ENCODE peak calls at places on chromosomes 7 and 10, in six cellular contexts. One of them, this sample, is unnamed.

GRCh38 chr7:82530361-82530760 is 86.8 kb upstream of the CACNA2D1 start:
- DNase-seq in amniotic epithelial cell: peak
- DNase-seq in aorta: no peak
- DNase-seq in BE2C: no peak
- DNase-seq in central memory CD4-positive, alpha-beta T cell: no peak
- DNase-seq in NCI-H2081: no peak
- DNase-seq in this sample: peak

GRCh38 chr10:78672898-78673297 is 395.9 kb upstream of the ZMIZ1 start:
- DNase-seq in amniotic epithelial cell: peak
- DNase-seq in aorta: no peak
- DNase-seq in BE2C: no peak
- DNase-seq in central memory CD4-positive, alpha-beta T cell: no peak
- DNase-seq in NCI-H2081: no peak
- DNase-seq in this sample: peak

GRCh38 chr10:69968830-69969229 is 83.8 kb upstream of the MACROH2A2 start:
- DNase-seq in amniotic epithelial cell: peak
- DNase-seq in aorta: no peak
- DNase-seq in BE2C: peak
- DNase-seq in central memory CD4-positive, alpha-beta T cell: no peak
- DNase-seq in NCI-H2081: peak
- DNase-seq in this sample: peak

GRCh38 chr10:126754966-126755365 is 84.5 kb upstream of the C10orf90 start:
- DNase-seq in amniotic epithelial cell: no peak
- DNase-seq in aorta: no peak
- DNase-seq in BE2C: no peak
- DNase-seq in central memory CD4-positive, alpha-beta T cell: no peak
- DNase-seq in NCI-H2081: no peak
- DNase-seq in this sample: no peak

GRCh38 chr7:84399661-84400060 is 205.1 kb upstream of the SEMA3A start:
- DNase-seq in amniotic epithelial cell: no peak
- DNase-seq in aorta: no peak
- DNase-seq in BE2C: peak
- DNase-seq in central memory CD4-positive, alpha-beta T cell: no peak
- DNase-seq in NCI-H2081: no peak
- DNase-seq in this sample: no peak

GRCh38 chr10:7258948-7259523 is 151.8 kb downstream of the SFMBT2 start:
- DNase-seq in amniotic epithelial cell: peak
- DNase-seq in aorta: no peak
- DNase-seq in BE2C: peak
- DNase-seq in central memory CD4-positive, alpha-beta T cell: peak
- DNase-seq in NCI-H2081: no peak
- DNase-seq in this sample: no peak

GRCh38 chr7:17939670-17940301 is 508 bp downstream of the SNX13 start:
- DNase-seq in amniotic epithelial cell: peak
- DNase-seq in aorta: peak
- DNase-seq in BE2C: peak
- DNase-seq in central memory CD4-positive, alpha-beta T cell: no peak
- DNase-seq in NCI-H2081: peak
- DNase-seq in this sample: peak

GRCh38 chr7:98284335-98285036 is 3.0 kb downstream of the BRI3 start:
- DNase-seq in amniotic epithelial cell: no peak
- DNase-seq in aorta: peak
- DNase-seq in BE2C: peak
- DNase-seq in central memory CD4-positive, alpha-beta T cell: no peak
- DNase-seq in NCI-H2081: no peak
- DNase-seq in this sample: peak

GRCh38 chr7:50657341-50657873 is 92.2 kb upstream of the DDC start:
- DNase-seq in amniotic epithelial cell: peak
- DNase-seq in aorta: peak
- DNase-seq in BE2C: no peak
- DNase-seq in central memory CD4-positive, alpha-beta T cell: no peak
- DNase-seq in NCI-H2081: no peak
- DNase-seq in this sample: peak

GRCh38 chr10:128160335-128160734 is 34.1 kb upstream of the MKI67 start:
- DNase-seq in amniotic epithelial cell: no peak
- DNase-seq in aorta: no peak
- DNase-seq in BE2C: no peak
- DNase-seq in central memory CD4-positive, alpha-beta T cell: no peak
- DNase-seq in NCI-H2081: no peak
- DNase-seq in this sample: no peak

GRCh38 chr7:21281193-21281592 is 146.7 kb upstream of the SP4 start:
- DNase-seq in amniotic epithelial cell: no peak
- DNase-seq in aorta: no peak
- DNase-seq in BE2C: no peak
- DNase-seq in central memory CD4-positive, alpha-beta T cell: no peak
- DNase-seq in NCI-H2081: no peak
- DNase-seq in this sample: no peak

GRCh38 chr10:79286318-79286951 is 60.8 kb upstream of the PPIF start:
- DNase-seq in amniotic epithelial cell: peak
- DNase-seq in aorta: peak
- DNase-seq in BE2C: peak
- DNase-seq in central memory CD4-positive, alpha-beta T cell: peak
- DNase-seq in NCI-H2081: no peak
- DNase-seq in this sample: peak

GRCh38 chr7:77538186-77538907 is 1.3 kb downstream of the PTPN12 start:
- DNase-seq in amniotic epithelial cell: peak
- DNase-seq in aorta: peak
- DNase-seq in BE2C: peak
- DNase-seq in central memory CD4-positive, alpha-beta T cell: no peak
- DNase-seq in NCI-H2081: peak
- DNase-seq in this sample: peak

GRCh38 chr10:77029684-77030407 is 607.8 kb downstream of the KCNMA1 start:
- DNase-seq in amniotic epithelial cell: no peak
- DNase-seq in aorta: no peak
- DNase-seq in BE2C: peak
- DNase-seq in central memory CD4-positive, alpha-beta T cell: no peak
- DNase-seq in NCI-H2081: no peak
- DNase-seq in this sample: no peak

GRCh38 chr10:6114758-6115410 is 26.1 kb downstream of the RBM17 start:
- DNase-seq in amniotic epithelial cell: peak
- DNase-seq in aorta: no peak
- DNase-seq in BE2C: no peak
- DNase-seq in central memory CD4-positive, alpha-beta T cell: no peak
- DNase-seq in NCI-H2081: no peak
- DNase-seq in this sample: peak

GRCh38 chr10:113433711-113434110 is 119.1 kb upstream of the HABP2 start:
- DNase-seq in amniotic epithelial cell: no peak
- DNase-seq in aorta: no peak
- DNase-seq in BE2C: peak
- DNase-seq in central memory CD4-positive, alpha-beta T cell: no peak
- DNase-seq in NCI-H2081: no peak
- DNase-seq in this sample: no peak

GRCh38 chr7:114539575-114539974 is 125.0 kb downstream of the FOXP2 start:
- DNase-seq in amniotic epithelial cell: peak
- DNase-seq in aorta: no peak
- DNase-seq in BE2C: no peak
- DNase-seq in central memory CD4-positive, alpha-beta T cell: no peak
- DNase-seq in NCI-H2081: peak
- DNase-seq in this sample: peak

GRCh38 chr7:51927738-51928137 is 611.1 kb upstream of the COBL start:
- DNase-seq in amniotic epithelial cell: no peak
- DNase-seq in aorta: no peak
- DNase-seq in BE2C: no peak
- DNase-seq in central memory CD4-positive, alpha-beta T cell: no peak
- DNase-seq in NCI-H2081: no peak
- DNase-seq in this sample: no peak

GRCh38 chr10:68135362-68135761 is 26.1 kb downstream of the MYPN start:
- DNase-seq in amniotic epithelial cell: peak
- DNase-seq in aorta: no peak
- DNase-seq in BE2C: no peak
- DNase-seq in central memory CD4-positive, alpha-beta T cell: no peak
- DNase-seq in NCI-H2081: no peak
- DNase-seq in this sample: peak

GRCh38 chr7:105808703-105809590 is 67.5 kb downstream of the ATXN7L1 start:
- DNase-seq in amniotic epithelial cell: peak
- DNase-seq in aorta: no peak
- DNase-seq in BE2C: no peak
- DNase-seq in central memory CD4-positive, alpha-beta T cell: peak
- DNase-seq in NCI-H2081: no peak
- DNase-seq in this sample: peak

GRCh38 chr10:111037868-111038267 is 39.0 kb upstream of the ADRA2A start:
- DNase-seq in amniotic epithelial cell: peak
- DNase-seq in aorta: no peak
- DNase-seq in BE2C: no peak
- DNase-seq in central memory CD4-positive, alpha-beta T cell: no peak
- DNase-seq in NCI-H2081: no peak
- DNase-seq in this sample: peak

GRCh38 chr7:158406817-158407216 is 180.8 kb downstream of the PTPRN2 start:
- DNase-seq in amniotic epithelial cell: no peak
- DNase-seq in aorta: peak
- DNase-seq in BE2C: no peak
- DNase-seq in central memory CD4-positive, alpha-beta T cell: no peak
- DNase-seq in NCI-H2081: no peak
- DNase-seq in this sample: no peak

GRCh38 chr7:102875700-102876192 is 37.1 kb upstream of the LRRC17 start:
- DNase-seq in amniotic epithelial cell: peak
- DNase-seq in aorta: no peak
- DNase-seq in BE2C: no peak
- DNase-seq in central memory CD4-positive, alpha-beta T cell: no peak
- DNase-seq in NCI-H2081: no peak
- DNase-seq in this sample: peak

GRCh38 chr7:37901236-37901827 is 15.3 kb downstream of the SFRP4 start:
- DNase-seq in amniotic epithelial cell: no peak
- DNase-seq in aorta: no peak
- DNase-seq in BE2C: no peak
- DNase-seq in central memory CD4-positive, alpha-beta T cell: no peak
- DNase-seq in NCI-H2081: peak
- DNase-seq in this sample: peak

GRCh38 chr7:91436655-91437054 is 172.4 kb downstream of the FZD1 start:
- DNase-seq in amniotic epithelial cell: no peak
- DNase-seq in aorta: no peak
- DNase-seq in BE2C: no peak
- DNase-seq in central memory CD4-positive, alpha-beta T cell: no peak
- DNase-seq in NCI-H2081: peak
- DNase-seq in this sample: no peak

GRCh38 chr10:120503695-120504094 is 46.7 kb downstream of the PLPP4 start:
- DNase-seq in amniotic epithelial cell: peak
- DNase-seq in aorta: no peak
- DNase-seq in BE2C: no peak
- DNase-seq in central memory CD4-positive, alpha-beta T cell: no peak
- DNase-seq in NCI-H2081: no peak
- DNase-seq in this sample: peak

GRCh38 chr7:87059525-87060287 is at the start of gene ELAPOR2:
- DNase-seq in amniotic epithelial cell: no peak
- DNase-seq in aorta: peak
- DNase-seq in BE2C: peak
- DNase-seq in central memory CD4-positive, alpha-beta T cell: peak
- DNase-seq in NCI-H2081: peak
- DNase-seq in this sample: peak

GRCh38 chr10:43676360-43676759 is 27.7 kb upstream of the ZNF32 start:
- DNase-seq in amniotic epithelial cell: no peak
- DNase-seq in aorta: no peak
- DNase-seq in BE2C: no peak
- DNase-seq in central memory CD4-positive, alpha-beta T cell: no peak
- DNase-seq in NCI-H2081: no peak
- DNase-seq in this sample: no peak

GRCh38 chr7:79132844-79133451 is 320.5 kb downstream of the MAGI2 start:
- DNase-seq in amniotic epithelial cell: no peak
- DNase-seq in aorta: no peak
- DNase-seq in BE2C: no peak
- DNase-seq in central memory CD4-positive, alpha-beta T cell: no peak
- DNase-seq in NCI-H2081: no peak
- DNase-seq in this sample: peak

GRCh38 chr10:3226960-3227724 is 54.6 kb upstream of the PITRM1 start:
- DNase-seq in amniotic epithelial cell: peak
- DNase-seq in aorta: no peak
- DNase-seq in BE2C: no peak
- DNase-seq in central memory CD4-positive, alpha-beta T cell: no peak
- DNase-seq in NCI-H2081: no peak
- DNase-seq in this sample: peak

GRCh38 chr7:1204460-1204859 is 28.2 kb upstream of the UNCX start:
- DNase-seq in amniotic epithelial cell: no peak
- DNase-seq in aorta: no peak
- DNase-seq in BE2C: no peak
- DNase-seq in central memory CD4-positive, alpha-beta T cell: no peak
- DNase-seq in NCI-H2081: no peak
- DNase-seq in this sample: no peak

GRCh38 chr10:52004342-52004949 is 305.1 kb upstream of the CSTF2T start:
- DNase-seq in amniotic epithelial cell: peak
- DNase-seq in aorta: no peak
- DNase-seq in BE2C: no peak
- DNase-seq in central memory CD4-positive, alpha-beta T cell: no peak
- DNase-seq in NCI-H2081: peak
- DNase-seq in this sample: peak

GRCh38 chr10:50641636-50642035 is 17.9 kb upstream of the SGMS1 start:
- DNase-seq in amniotic epithelial cell: no peak
- DNase-seq in aorta: no peak
- DNase-seq in BE2C: no peak
- DNase-seq in central memory CD4-positive, alpha-beta T cell: no peak
- DNase-seq in NCI-H2081: no peak
- DNase-seq in this sample: no peak

GRCh38 chr7:2738766-2739549 is 51.0 kb downstream of the AMZ1 start:
- DNase-seq in amniotic epithelial cell: no peak
- DNase-seq in aorta: no peak
- DNase-seq in BE2C: no peak
- DNase-seq in central memory CD4-positive, alpha-beta T cell: no peak
- DNase-seq in NCI-H2081: no peak
- DNase-seq in this sample: no peak

GRCh38 chr7:44066111-44066460 is 719 bp upstream of the PGAM2 start:
- DNase-seq in amniotic epithelial cell: no peak
- DNase-seq in aorta: no peak
- DNase-seq in BE2C: no peak
- DNase-seq in central memory CD4-positive, alpha-beta T cell: no peak
- DNase-seq in NCI-H2081: no peak
- DNase-seq in this sample: no peak

GRCh38 chr10:131312261-131312801 is 810 bp upstream of the TCERG1L start:
- DNase-seq in amniotic epithelial cell: no peak
- DNase-seq in aorta: peak
- DNase-seq in BE2C: no peak
- DNase-seq in central memory CD4-positive, alpha-beta T cell: no peak
- DNase-seq in NCI-H2081: peak
- DNase-seq in this sample: peak

GRCh38 chr10:48459270-48460147 is 145.4 kb downstream of the ARHGAP22 start:
- DNase-seq in amniotic epithelial cell: no peak
- DNase-seq in aorta: peak
- DNase-seq in BE2C: no peak
- DNase-seq in central memory CD4-positive, alpha-beta T cell: no peak
- DNase-seq in NCI-H2081: no peak
- DNase-seq in this sample: no peak

GRCh38 chr10:29555746-29556481 is 78.9 kb downstream of the SVIL start:
- DNase-seq in amniotic epithelial cell: no peak
- DNase-seq in aorta: no peak
- DNase-seq in BE2C: no peak
- DNase-seq in central memory CD4-positive, alpha-beta T cell: no peak
- DNase-seq in NCI-H2081: no peak
- DNase-seq in this sample: peak

GRCh38 chr10:124650820-124651401 is 93.3 kb downstream of the FAM53B start:
- DNase-seq in amniotic epithelial cell: no peak
- DNase-seq in aorta: no peak
- DNase-seq in BE2C: no peak
- DNase-seq in central memory CD4-positive, alpha-beta T cell: peak
- DNase-seq in NCI-H2081: no peak
- DNase-seq in this sample: peak